ENCODE peak calls at places on chromosomes 2 and 18, in eight cellular contexts. One of them, this sample, is unnamed.

GRCh38 chr2:227632827-227633226 is 15.5 kb downstream of the SCYGR4 start:
- DNase-seq in kidney: no peak
- DNase-seq in PC-3: peak; percentile 19
- DNase-seq in PC-9: no peak
- DNase-seq in esophagus squamous epithelium: no peak
- DNase-seq in pancreas: no peak
- DNase-seq in left lung: no peak
- DNase-seq in uterus: no peak
- DNase-seq in this sample: no peak

GRCh38 chr2:100142393-100142792 is at the start of gene AFF3:
- DNase-seq in kidney: no peak
- DNase-seq in left lung: no peak
- DNase-seq in PC-3: no peak
- DNase-seq in PC-9: no peak
- DNase-seq in esophagus squamous epithelium: peak; percentile 9
- DNase-seq in uterus: no peak
- DNase-seq in pancreas: no peak
- DNase-seq in this sample: no peak

GRCh38 chr2:393711-394696 is 106.1 kb upstream of the ALKAL2 start:
- DNase-seq in left lung: no peak
- DNase-seq in PC-9: peak; percentile 96
- DNase-seq in kidney: peak; percentile 86
- DNase-seq in esophagus squamous epithelium: no peak
- DNase-seq in pancreas: no peak
- DNase-seq in PC-3: peak; percentile 88
- DNase-seq in uterus: no peak
- DNase-seq in this sample: no peak

GRCh38 chr18:55384551-55385275 is 203.3 kb downstream of the TCF4 start:
- DNase-seq in uterus: peak; percentile 26
- DNase-seq in PC-3: peak; percentile 59
- DNase-seq in PC-9: no peak
- DNase-seq in esophagus squamous epithelium: no peak
- DNase-seq in kidney: no peak
- DNase-seq in pancreas: no peak
- DNase-seq in left lung: no peak
- DNase-seq in this sample: no peak

GRCh38 chr2:1795842-1796580 is 51.7 kb upstream of the PXDN start:
- DNase-seq in uterus: no peak
- DNase-seq in left lung: no peak
- DNase-seq in PC-3: no peak
- DNase-seq in esophagus squamous epithelium: no peak
- DNase-seq in kidney: peak; percentile 35
- DNase-seq in pancreas: no peak
- DNase-seq in PC-9: peak; percentile 50
- DNase-seq in this sample: no peak

GRCh38 chr2:230748087-230748486 is 35.4 kb downstream of the CAB39 start:
- DNase-seq in pancreas: no peak
- DNase-seq in PC-9: no peak
- DNase-seq in esophagus squamous epithelium: no peak
- DNase-seq in kidney: no peak
- DNase-seq in uterus: no peak
- DNase-seq in left lung: no peak
- DNase-seq in PC-3: peak; percentile 55
- DNase-seq in this sample: no peak

GRCh38 chr2:70145851-70146739 is 44.7 kb downstream of the C2orf42 start:
- DNase-seq in left lung: no peak
- DNase-seq in uterus: no peak
- DNase-seq in PC-9: no peak
- DNase-seq in PC-3: no peak
- DNase-seq in pancreas: no peak
- DNase-seq in kidney: no peak
- DNase-seq in esophagus squamous epithelium: no peak
- DNase-seq in this sample: no peak

GRCh38 chr2:133109772-133110171 is 439.8 kb upstream of the LYPD1 start:
- DNase-seq in left lung: no peak
- DNase-seq in PC-9: no peak
- DNase-seq in PC-3: peak; percentile 87
- DNase-seq in pancreas: no peak
- DNase-seq in uterus: no peak
- DNase-seq in kidney: no peak
- DNase-seq in esophagus squamous epithelium: no peak
- DNase-seq in this sample: no peak

DNA sequence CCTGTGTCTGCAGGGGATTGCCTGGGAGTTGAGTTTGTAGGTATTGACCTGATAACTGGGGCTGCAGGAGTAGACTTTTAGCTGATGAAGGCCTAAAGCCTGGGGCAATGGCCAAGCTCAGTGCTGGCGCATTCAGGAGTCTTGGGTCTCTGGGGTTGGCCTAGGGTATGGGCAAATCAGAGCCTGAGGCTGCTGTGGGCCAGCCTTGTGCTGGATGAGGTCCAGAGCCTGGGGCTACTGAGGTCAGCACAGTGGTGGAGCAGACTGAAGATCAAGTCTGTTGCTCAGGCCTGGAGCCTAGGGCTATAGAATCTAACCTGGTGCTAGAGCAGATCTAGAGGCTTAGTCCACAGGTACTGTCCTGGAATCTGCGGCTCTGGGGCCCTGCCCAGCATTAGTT is 262.4 kb downstream of the ZNF804A start:
- DNase-seq in kidney: peak; percentile 39
- DNase-seq in left lung: no peak
- DNase-seq in uterus: no peak
- DNase-seq in pancreas: no peak
- DNase-seq in PC-3: no peak
- DNase-seq in esophagus squamous epithelium: no peak
- DNase-seq in PC-9: no peak
- DNase-seq in this sample: no peak
- TF ChIP-seq CTCF in kidney: no peak
- TF ChIP-seq CTCF in left lung: no peak
- TF ChIP-seq CTCF in uterus: no peak
- TF ChIP-seq CTCF in pancreas: no peak
- TF ChIP-seq CTCF in PC-3: no peak
- TF ChIP-seq CTCF in esophagus squamous epithelium: no peak
- TF ChIP-seq CTCF in PC-9: no peak
- TF ChIP-seq CTCF in this sample: no peak

GRCh38 chr2:68716948-68717661 is 17.5 kb upstream of the ARHGAP25 start:
- DNase-seq in kidney: no peak
- DNase-seq in PC-9: no peak
- DNase-seq in uterus: no peak
- DNase-seq in PC-3: no peak
- DNase-seq in left lung: no peak
- DNase-seq in esophagus squamous epithelium: no peak
- DNase-seq in pancreas: no peak
- DNase-seq in this sample: no peak

GRCh38 chr2:68715353-68716041 is 19.1 kb upstream of the ARHGAP25 start:
- DNase-seq in PC-3: peak; percentile 86
- DNase-seq in pancreas: peak; percentile 75
- DNase-seq in uterus: peak; percentile 39
- DNase-seq in kidney: peak; percentile 73
- DNase-seq in esophagus squamous epithelium: no peak
- DNase-seq in PC-9: no peak
- DNase-seq in left lung: peak; percentile 50
- DNase-seq in this sample: no peak

GRCh38 chr2:68719912-68720311 is 14.7 kb upstream of the ARHGAP25 start:
- DNase-seq in pancreas: no peak
- DNase-seq in left lung: no peak
- DNase-seq in PC-9: no peak
- DNase-seq in kidney: no peak
- DNase-seq in esophagus squamous epithelium: no peak
- DNase-seq in uterus: no peak
- DNase-seq in PC-3: no peak
- DNase-seq in this sample: no peak

GRCh38 chr2:68714866-68715265 is 19.7 kb upstream of the ARHGAP25 start:
- DNase-seq in kidney: peak; percentile 66
- DNase-seq in esophagus squamous epithelium: peak; percentile 35
- DNase-seq in left lung: peak; percentile 87
- DNase-seq in pancreas: no peak
- DNase-seq in PC-9: no peak
- DNase-seq in uterus: no peak
- DNase-seq in PC-3: no peak
- DNase-seq in this sample: no peak

GRCh38 chr2:68716539-68716938 is 18.1 kb upstream of the ARHGAP25 start:
- DNase-seq in PC-9: no peak
- DNase-seq in PC-3: no peak
- DNase-seq in pancreas: no peak
- DNase-seq in esophagus squamous epithelium: no peak
- DNase-seq in left lung: no peak
- DNase-seq in uterus: no peak
- DNase-seq in kidney: no peak
- DNase-seq in this sample: no peak
- H3K4me1 ChIP-seq in PC-9: no peaks in the 10 kb centered on the region
- H3K4me1 ChIP-seq in PC-3: peaks cover 5% of the 10 kb centered on the region
- H3K4me1 ChIP-seq in pancreas: no peaks in the 10 kb centered on the region
- H3K4me1 ChIP-seq in esophagus squamous epithelium: peaks cover 11% of the 10 kb centered on the region
- H3K4me1 ChIP-seq in left lung: peaks cover 16% of the 10 kb centered on the region
- H3K4me1 ChIP-seq in uterus: no peaks in the 10 kb centered on the region
- H3K4me1 ChIP-seq in kidney: peaks cover 5% of the 10 kb centered on the region
- H3K4me1 ChIP-seq in this sample: peaks cover 3% of the 10 kb centered on the region

DNA sequence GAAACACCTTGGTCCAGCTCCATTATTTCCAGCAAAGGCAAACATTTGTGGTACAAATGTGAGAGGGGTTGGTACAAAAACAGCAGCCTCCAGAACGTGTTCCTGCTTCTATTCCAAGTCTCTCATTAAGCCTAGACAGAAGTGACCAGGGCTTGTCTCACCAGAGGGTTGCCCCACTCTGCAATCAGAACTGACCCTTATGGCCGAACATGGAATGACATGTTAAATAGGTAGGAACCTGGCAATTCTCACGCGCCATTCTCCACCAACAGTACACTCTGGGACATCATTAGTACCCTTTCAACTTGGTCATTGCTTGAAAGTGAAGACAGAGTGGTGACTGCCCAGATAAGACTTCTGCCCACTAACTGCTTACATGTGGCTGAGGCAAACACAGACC is 117.5 kb upstream of the NRP2 start:
- DNase-seq in left lung: no peak
- DNase-seq in esophagus squamous epithelium: no peak
- DNase-seq in kidney: no peak
- DNase-seq in pancreas: no peak
- DNase-seq in uterus: no peak
- DNase-seq in PC-3: no peak
- DNase-seq in PC-9: no peak
- DNase-seq in this sample: no peak
- TF ChIP-seq CTCF in left lung: no peak
- TF ChIP-seq CTCF in esophagus squamous epithelium: no peak
- TF ChIP-seq CTCF in kidney: no peak
- TF ChIP-seq CTCF in pancreas: no peak
- TF ChIP-seq CTCF in uterus: no peak
- TF ChIP-seq CTCF in PC-3: no peak
- TF ChIP-seq CTCF in PC-9: no peak
- TF ChIP-seq CTCF in this sample: peak; percentile 27

GRCh38 chr2:21055879-21056790 is 12.3 kb upstream of the APOB start:
- DNase-seq in left lung: no peak
- DNase-seq in PC-9: no peak
- DNase-seq in esophagus squamous epithelium: no peak
- DNase-seq in PC-3: no peak
- DNase-seq in pancreas: no peak
- DNase-seq in kidney: no peak
- DNase-seq in uterus: no peak
- DNase-seq in this sample: no peak
- H3K4me1 ChIP-seq in left lung: no peaks in the 10 kb centered on the region
- H3K4me1 ChIP-seq in PC-9: no peaks in the 10 kb centered on the region
- H3K4me1 ChIP-seq in esophagus squamous epithelium: no peaks in the 10 kb centered on the region
- H3K4me1 ChIP-seq in PC-3: no peaks in the 10 kb centered on the region
- H3K4me1 ChIP-seq in pancreas: no peaks in the 10 kb centered on the region
- H3K4me1 ChIP-seq in kidney: no peaks in the 10 kb centered on the region
- H3K4me1 ChIP-seq in uterus: no peaks in the 10 kb centered on the region
- H3K4me1 ChIP-seq in this sample: peaks cover 7% of the 10 kb centered on the region

GRCh38 chr2:237165405-237166276 is 80.0 kb downstream of the COPS8 start:
- DNase-seq in left lung: no peak
- DNase-seq in esophagus squamous epithelium: no peak
- DNase-seq in kidney: no peak
- DNase-seq in pancreas: no peak
- DNase-seq in PC-9: no peak
- DNase-seq in uterus: no peak
- DNase-seq in PC-3: peak; percentile 56
- DNase-seq in this sample: no peak
- TF ChIP-seq CTCF in left lung: peak; percentile 8
- TF ChIP-seq CTCF in esophagus squamous epithelium: peak; percentile 30
- TF ChIP-seq CTCF in kidney: peak; percentile 40
- TF ChIP-seq CTCF in pancreas: peak; percentile 16
- TF ChIP-seq CTCF in PC-9: peak; percentile 82
- TF ChIP-seq CTCF in uterus: no peak
- TF ChIP-seq CTCF in PC-3: peak; percentile 85
- TF ChIP-seq CTCF in this sample: no peak

DNA sequence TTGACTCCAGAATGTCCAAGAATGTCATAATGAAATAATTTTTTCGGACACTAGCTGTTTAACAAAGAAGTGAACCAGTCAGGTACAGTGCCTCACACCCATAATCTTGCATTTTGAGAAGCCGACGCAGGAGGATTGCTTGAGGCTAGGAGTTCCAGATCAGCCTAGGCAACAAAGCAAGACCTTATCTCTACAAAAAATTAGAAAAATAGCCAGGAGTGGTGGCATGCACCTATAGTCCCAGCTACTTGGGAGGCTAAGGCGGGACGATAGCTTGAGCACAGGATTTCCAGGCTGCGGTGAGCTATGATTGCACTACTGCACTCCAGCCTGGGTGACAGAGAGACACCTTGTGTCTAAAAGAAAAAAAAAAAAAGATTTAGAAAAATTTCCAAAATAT is 235.8 kb upstream of the FN1 start:
- DNase-seq in kidney: no peak
- DNase-seq in pancreas: no peak
- DNase-seq in esophagus squamous epithelium: no peak
- DNase-seq in PC-3: no peak
- DNase-seq in uterus: no peak
- DNase-seq in left lung: no peak
- DNase-seq in PC-9: no peak
- DNase-seq in this sample: no peak
- H3K4me1 ChIP-seq in kidney: no peaks in the 10 kb centered on the region
- H3K4me1 ChIP-seq in pancreas: no peaks in the 10 kb centered on the region
- H3K4me1 ChIP-seq in esophagus squamous epithelium: no peaks in the 10 kb centered on the region
- H3K4me1 ChIP-seq in PC-3: no peaks in the 10 kb centered on the region
- H3K4me1 ChIP-seq in uterus: no peaks in the 10 kb centered on the region
- H3K4me1 ChIP-seq in left lung: no peaks in the 10 kb centered on the region
- H3K4me1 ChIP-seq in PC-9: no peaks in the 10 kb centered on the region
- H3K4me1 ChIP-seq in this sample: peaks cover 21% of the 10 kb centered on the region

DNA sequence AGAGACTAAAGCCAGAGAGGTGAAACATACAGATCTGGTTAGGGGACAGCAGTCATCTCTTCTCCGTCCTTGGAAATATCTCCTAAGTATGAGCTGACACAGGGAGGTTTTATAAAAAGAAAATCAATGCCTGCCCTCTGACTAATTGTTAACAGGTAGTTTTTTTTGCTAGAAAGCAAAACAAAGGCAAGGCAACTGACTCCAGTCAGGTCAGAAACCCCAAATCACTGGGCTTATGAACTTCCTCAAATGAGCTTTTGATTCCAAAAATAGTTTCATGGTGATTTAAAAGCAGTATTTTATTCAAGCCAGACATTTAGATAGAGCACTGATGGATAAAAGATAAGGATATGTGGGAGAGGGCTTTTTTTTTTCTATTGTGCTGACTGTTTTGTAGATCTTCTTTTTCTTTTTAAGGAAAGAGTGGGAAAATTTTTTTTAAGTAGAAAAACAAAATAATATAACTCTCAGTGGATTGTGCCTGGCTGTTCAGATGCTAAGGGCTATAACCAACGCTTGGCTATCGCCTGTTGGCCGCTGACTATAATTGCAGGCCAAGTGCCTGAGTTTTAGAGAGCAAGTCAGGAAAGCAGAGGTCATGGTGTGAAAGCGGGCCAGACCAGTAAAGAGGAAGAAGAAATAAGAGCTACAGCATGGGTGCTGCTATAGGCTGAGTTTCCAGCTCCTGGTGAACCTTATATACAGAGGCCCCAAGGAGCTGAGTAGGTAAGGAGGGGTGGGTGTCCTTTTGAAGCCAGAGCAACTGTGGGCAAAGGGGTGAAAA is 44.9 kb downstream of the MRPL35 start:
- DNase-seq in left lung: no peak
- DNase-seq in PC-9: no peak
- DNase-seq in pancreas: no peak
- DNase-seq in PC-3: no peak
- DNase-seq in uterus: no peak
- DNase-seq in esophagus squamous epithelium: no peak
- DNase-seq in kidney: no peak
- DNase-seq in this sample: no peak
- TF ChIP-seq CTCF in left lung: no peak
- TF ChIP-seq CTCF in PC-9: no peak
- TF ChIP-seq CTCF in pancreas: no peak
- TF ChIP-seq CTCF in PC-3: no peak
- TF ChIP-seq CTCF in uterus: no peak
- TF ChIP-seq CTCF in esophagus squamous epithelium: no peak
- TF ChIP-seq CTCF in kidney: no peak
- TF ChIP-seq CTCF in this sample: no peak

This sample was measured in thoracic aorta.